ENCODE peak calls at places on chromosomes 7 and 10, in eight cellular contexts. I is HFFc6; R is occipital lobe; M is activated naive CD8-positive, alpha-beta T cell treated with anti-CD3 and anti-CD28 coated beads for 36 hours; B is bronchial epithelial cell; E is left ventricle myocardium inferior; C is foreskin fibroblast; J is GM23248. T is an unnamed sample.

GRCh38 chr10:130363899-130364298 is 227.7 kb downstream of the GLRX3 start:
- DNase-seq in B (no peak), C (no peak), J (no peak), E (no peak), I (no peak), R (no peak), M (no peak), T (no peak)

GRCh38 chr7:108071551-108071950 is 58.6 kb downstream of the LAMB4 start:
- DNase-seq in R (no peak), I (no peak), E (no peak), M (no peak), J (no peak), B (no peak), C (no peak), T (no peak)

GRCh38 chr7:122845286-122845685 is 41.0 kb downstream of the CADPS2 start:
- DNase-seq in C (no peak), J (no peak), I (no peak), M (no peak), B (no peak), E (no peak), R (no peak), T (no peak)

GRCh38 chr10:129771576-129772471 is 192.2 kb downstream of the EBF3 start:
- DNase-seq in I (no peak), R (no peak), J (no peak), B (no peak), M (no peak), C (no peak), E (no peak), T (no peak)

GRCh38 chr7:26399309-26399610 is 107.6 kb downstream of the SNX10 start:
- DNase-seq in C (peak; percentile 48), I (peak; percentile 16), R (no peak), E (peak; percentile 20), B (no peak), M (no peak), J (peak; percentile 55), T (no peak)

GRCh38 chr10:72260588-72261322 is 13.0 kb upstream of the DDIT4 start:
- DNase-seq in B (peak; percentile 89), I (peak; percentile 66), J (peak; percentile 77), R (peak; percentile 78), C (peak; percentile 95), E (peak; percentile 88), M (peak; percentile 91), T (peak; percentile 92)

GRCh38 chr10:42697926-42698325 is 59.6 kb upstream of the ZNF33B start:
- DNase-seq in I (no peak), C (no peak), J (no peak), M (no peak), R (no peak), B (no peak), E (no peak), T (no peak)

GRCh38 chr7:80439894-80440811 is 71.7 kb downstream of the GNAT3 start:
- DNase-seq in R (no peak), M (no peak), C (peak; percentile 84), J (peak; percentile 84), B (peak; percentile 41), E (no peak), I (peak; percentile 79), T (no peak)

GRCh38 chr7:50379539-50379938 is 70.6 kb downstream of the FIGNL1 start:
- DNase-seq in E (no peak), B (no peak), M (no peak), I (no peak), C (no peak), J (no peak), R (no peak), T (no peak)

GRCh38 chr7:108282427-108282996 is 152.4 kb upstream of the LAMB4 start:
- DNase-seq in C (no peak), E (no peak), R (no peak), I (no peak), M (no peak), B (no peak), J (no peak), T (no peak)